ENCODE peak calls at places on chromosomes 11 and 22, in six cellular contexts. One of them, this sample, is unnamed.
A peak's percentile ranks its signal among the peaks of the same experiment; 100 is the strongest.

GRCh38 chr11:45336136-45336535 is 50.0 kb upstream of the SYT13 start:
- DNase-seq in GM04503: no peak
- DNase-seq in M059J: no peak
- DNase-seq in T-helper 2 cell: no peak
- DNase-seq in coronary artery: no peak
- DNase-seq in IMR-90: no peak
- DNase-seq in this sample: peak; percentile 37

GRCh38 chr11:103736986-103737622 is 299.3 kb upstream of the DDI1 start:
- DNase-seq in T-helper 2 cell: no peak
- DNase-seq in IMR-90: no peak
- DNase-seq in M059J: no peak
- DNase-seq in coronary artery: no peak
- DNase-seq in GM04503: no peak
- DNase-seq in this sample: no peak

GRCh38 chr11:13242564-13242963 is 35.0 kb upstream of the BMAL1 start:
- DNase-seq in coronary artery: no peak
- DNase-seq in GM04503: no peak
- DNase-seq in IMR-90: no peak
- DNase-seq in T-helper 2 cell: no peak
- DNase-seq in M059J: no peak
- DNase-seq in this sample: no peak

GRCh38 chr11:76919887-76920746 is 59.4 kb downstream of the ACER3 start:
- DNase-seq in coronary artery: no peak
- DNase-seq in T-helper 2 cell: peak; percentile 42
- DNase-seq in IMR-90: peak; percentile 81
- DNase-seq in GM04503: peak; percentile 36
- DNase-seq in M059J: peak; percentile 82
- DNase-seq in this sample: peak; percentile 70

GRCh38 chr11:77039491-77040400 is 5.5 kb downstream of the B3GNT6 start:
- DNase-seq in GM04503: peak; percentile 1
- DNase-seq in T-helper 2 cell: no peak
- DNase-seq in coronary artery: no peak
- DNase-seq in IMR-90: peak; percentile 33
- DNase-seq in M059J: no peak
- DNase-seq in this sample: no peak

GRCh38 chr11:47105974-47106373 is 70.7 kb downstream of the ARFGAP2 start:
- DNase-seq in T-helper 2 cell: no peak
- DNase-seq in IMR-90: no peak
- DNase-seq in GM04503: no peak
- DNase-seq in M059J: no peak
- DNase-seq in coronary artery: no peak
- DNase-seq in this sample: no peak

GRCh38 chr22:27668828-27669797 is 132.4 kb downstream of the MN1 start:
- DNase-seq in IMR-90: peak; percentile 18
- DNase-seq in coronary artery: no peak
- DNase-seq in T-helper 2 cell: no peak
- DNase-seq in GM04503: no peak
- DNase-seq in M059J: peak; percentile 90
- DNase-seq in this sample: no peak

GRCh38 chr22:27185903-27186302 is 528.5 kb downstream of the MIAT start:
- DNase-seq in T-helper 2 cell: no peak
- DNase-seq in M059J: no peak
- DNase-seq in IMR-90: no peak
- DNase-seq in GM04503: no peak
- DNase-seq in coronary artery: peak; percentile 67
- DNase-seq in this sample: peak; percentile 57